ENCODE peak calls at places on chromosomes 12 and 14, in eight cellular contexts. One of them, this sample, is unnamed.

GRCh38 chr14:93040443-93040842 is 75.3 kb downstream of the ITPK1 start:
- DNase-seq in neural crest cell: no peak
- DNase-seq in Panc1: no peak
- DNase-seq in neural progenitor cell: no peak
- DNase-seq in astrocyte of the spinal cord: no peak
- DNase-seq in fibroblast of lung: no peak
- DNase-seq in Calu3: peak; percentile 60
- DNase-seq in MM.1S: no peak
- DNase-seq in this sample: no peak

GRCh38 chr14:63664143-63664460 is 22.4 kb upstream of the WDR89 start:
- DNase-seq in neural crest cell: no peak
- DNase-seq in Panc1: no peak
- DNase-seq in neural progenitor cell: no peak
- DNase-seq in astrocyte of the spinal cord: no peak
- DNase-seq in fibroblast of lung: no peak
- DNase-seq in Calu3: no peak
- DNase-seq in MM.1S: no peak
- DNase-seq in this sample: no peak

GRCh38 chr14:71384007-71384605 is 476.8 kb downstream of the PCNX1 start:
- DNase-seq in neural crest cell: no peak
- DNase-seq in Panc1: no peak
- DNase-seq in neural progenitor cell: no peak
- DNase-seq in astrocyte of the spinal cord: no peak
- DNase-seq in fibroblast of lung: no peak
- DNase-seq in Calu3: no peak
- DNase-seq in MM.1S: no peak
- DNase-seq in this sample: no peak

GRCh38 chr12:108112815-108113556 is 16.1 kb upstream of the WSCD2 start:
- DNase-seq in neural crest cell: no peak
- DNase-seq in Panc1: no peak
- DNase-seq in neural progenitor cell: peak; percentile 63
- DNase-seq in astrocyte of the spinal cord: no peak
- DNase-seq in fibroblast of lung: no peak
- DNase-seq in Calu3: no peak
- DNase-seq in MM.1S: no peak
- DNase-seq in this sample: peak; percentile 54

GRCh38 chr12:12722351-12723146 is 5.4 kb downstream of the CDKN1B start:
- DNase-seq in neural crest cell: no peak
- DNase-seq in Panc1: no peak
- DNase-seq in neural progenitor cell: no peak
- DNase-seq in astrocyte of the spinal cord: peak; percentile 85
- DNase-seq in fibroblast of lung: peak; percentile 70
- DNase-seq in Calu3: no peak
- DNase-seq in MM.1S: peak; percentile 85
- DNase-seq in this sample: no peak

GRCh38 chr12:11719678-11720099 is 70.2 kb downstream of the ETV6 start:
- DNase-seq in neural crest cell: no peak
- DNase-seq in Panc1: no peak
- DNase-seq in neural progenitor cell: no peak
- DNase-seq in astrocyte of the spinal cord: peak; percentile 94
- DNase-seq in fibroblast of lung: peak; percentile 75
- DNase-seq in Calu3: peak; percentile 40
- DNase-seq in MM.1S: no peak
- DNase-seq in this sample: no peak

GRCh38 chr12:121800694-121801600 is 2.9 kb upstream of the SETD1B start:
- DNase-seq in neural crest cell: peak; percentile 57
- DNase-seq in Panc1: no peak
- DNase-seq in neural progenitor cell: peak; percentile 89
- DNase-seq in astrocyte of the spinal cord: peak; percentile 86
- DNase-seq in fibroblast of lung: peak; percentile 86
- DNase-seq in Calu3: peak; percentile 69
- DNase-seq in MM.1S: peak; percentile 42
- DNase-seq in this sample: no peak

GRCh38 chr12:109670647-109671046 is 43.0 kb upstream of the FAM222A start:
- DNase-seq in neural crest cell: no peak
- DNase-seq in Panc1: no peak
- DNase-seq in neural progenitor cell: peak; percentile 41
- DNase-seq in astrocyte of the spinal cord: no peak
- DNase-seq in fibroblast of lung: no peak
- DNase-seq in Calu3: no peak
- DNase-seq in MM.1S: no peak
- DNase-seq in this sample: no peak

GRCh38 chr12:14928946-14929345 is 9.4 kb downstream of the ERP27 start:
- DNase-seq in neural crest cell: no peak
- DNase-seq in Panc1: no peak
- DNase-seq in neural progenitor cell: no peak
- DNase-seq in astrocyte of the spinal cord: no peak
- DNase-seq in fibroblast of lung: no peak
- DNase-seq in Calu3: peak; percentile 72
- DNase-seq in MM.1S: no peak
- DNase-seq in this sample: peak; percentile 55

GRCh38 chr14:93023039-93023438 is 92.7 kb downstream of the ITPK1 start:
- DNase-seq in neural crest cell: no peak
- DNase-seq in Panc1: no peak
- DNase-seq in neural progenitor cell: no peak
- DNase-seq in astrocyte of the spinal cord: no peak
- DNase-seq in fibroblast of lung: no peak
- DNase-seq in Calu3: no peak
- DNase-seq in MM.1S: no peak
- DNase-seq in this sample: no peak

GRCh38 chr14:85587152-85587697 is 57.3 kb downstream of the FLRT2 start:
- DNase-seq in neural crest cell: no peak
- DNase-seq in Panc1: no peak
- DNase-seq in neural progenitor cell: no peak
- DNase-seq in astrocyte of the spinal cord: peak; percentile 78
- DNase-seq in fibroblast of lung: peak; percentile 81
- DNase-seq in Calu3: no peak
- DNase-seq in MM.1S: peak; percentile 32
- DNase-seq in this sample: no peak

GRCh38 chr14:68193970-68194634 is 374.5 kb downstream of the RAD51B start:
- DNase-seq in neural crest cell: no peak
- DNase-seq in Panc1: no peak
- DNase-seq in neural progenitor cell: no peak
- DNase-seq in astrocyte of the spinal cord: no peak
- DNase-seq in fibroblast of lung: peak; percentile 42
- DNase-seq in Calu3: no peak
- DNase-seq in MM.1S: no peak
- DNase-seq in this sample: no peak

GRCh38 chr12:44842669-44843068 is 33.4 kb downstream of the NELL2 start:
- DNase-seq in neural crest cell: no peak
- DNase-seq in Panc1: no peak
- DNase-seq in neural progenitor cell: no peak
- DNase-seq in astrocyte of the spinal cord: no peak
- DNase-seq in fibroblast of lung: no peak
- DNase-seq in Calu3: no peak
- DNase-seq in MM.1S: no peak
- DNase-seq in this sample: no peak

GRCh38 chr12:109731231-109731731 is 17.7 kb downstream of the FAM222A start:
- DNase-seq in neural crest cell: no peak
- DNase-seq in Panc1: no peak
- DNase-seq in neural progenitor cell: no peak
- DNase-seq in astrocyte of the spinal cord: no peak
- DNase-seq in fibroblast of lung: no peak
- DNase-seq in Calu3: no peak
- DNase-seq in MM.1S: no peak
- DNase-seq in this sample: no peak

GRCh38 chr12:98559666-98560065 is 33.8 kb upstream of the SLC25A3 start:
- DNase-seq in neural crest cell: no peak
- DNase-seq in Panc1: no peak
- DNase-seq in neural progenitor cell: no peak
- DNase-seq in astrocyte of the spinal cord: no peak
- DNase-seq in fibroblast of lung: no peak
- DNase-seq in Calu3: no peak
- DNase-seq in MM.1S: no peak
- DNase-seq in this sample: no peak

GRCh38 chr12:95836185-95836609 is 22.6 kb upstream of the SNRPF start:
- DNase-seq in neural crest cell: no peak
- DNase-seq in Panc1: no peak
- DNase-seq in neural progenitor cell: no peak
- DNase-seq in astrocyte of the spinal cord: peak; percentile 72
- DNase-seq in fibroblast of lung: peak; percentile 35
- DNase-seq in Calu3: no peak
- DNase-seq in MM.1S: no peak
- DNase-seq in this sample: no peak

GRCh38 chr12:128617304-128617833 is 206.4 kb downstream of the SLC15A4 start:
- DNase-seq in neural crest cell: no peak
- DNase-seq in Panc1: no peak
- DNase-seq in neural progenitor cell: no peak
- DNase-seq in astrocyte of the spinal cord: no peak
- DNase-seq in fibroblast of lung: no peak
- DNase-seq in Calu3: no peak
- DNase-seq in MM.1S: no peak
- DNase-seq in this sample: no peak

GRCh38 chr14:91980157-91980556 is 32.7 kb upstream of the FBLN5 start:
- DNase-seq in neural crest cell: no peak
- DNase-seq in Panc1: peak; percentile 71
- DNase-seq in neural progenitor cell: no peak
- DNase-seq in astrocyte of the spinal cord: peak; percentile 89
- DNase-seq in fibroblast of lung: peak; percentile 88
- DNase-seq in Calu3: no peak
- DNase-seq in MM.1S: no peak
- DNase-seq in this sample: no peak

DNA sequence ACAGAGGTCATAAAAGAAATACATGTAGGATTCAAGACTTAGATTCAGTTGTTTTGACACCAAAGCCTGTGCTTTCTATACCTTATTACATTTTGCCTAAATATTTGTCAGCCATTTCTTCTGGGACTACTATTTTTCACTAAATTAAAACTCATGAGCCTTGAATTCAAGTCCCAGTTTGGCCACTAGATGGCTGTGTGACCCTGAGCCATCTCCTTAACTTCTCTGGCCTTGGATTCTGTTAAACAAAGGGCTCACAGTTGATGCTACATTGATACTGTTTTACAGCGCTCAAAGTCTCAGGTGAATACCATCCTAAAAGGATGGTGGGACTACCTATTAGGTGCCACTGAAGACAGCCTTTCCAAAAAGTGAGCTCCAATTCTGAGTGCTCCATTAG is 39.6 kb upstream of the CCDC198 start:
- DNase-seq in neural crest cell: no peak
- DNase-seq in Panc1: peak; percentile 27
- DNase-seq in neural progenitor cell: peak; percentile 61
- DNase-seq in astrocyte of the spinal cord: peak; percentile 16
- DNase-seq in fibroblast of lung: peak; percentile 4
- DNase-seq in Calu3: peak; percentile 28
- DNase-seq in MM.1S: peak; percentile 23
- DNase-seq in this sample: no peak
- TF ChIP-seq CTCF in neural crest cell: peak; percentile 57
- TF ChIP-seq CTCF in Panc1: peak; percentile 61
- TF ChIP-seq CTCF in neural progenitor cell: peak; percentile 69
- TF ChIP-seq CTCF in astrocyte of the spinal cord: peak; percentile 26
- TF ChIP-seq CTCF in fibroblast of lung: peak; percentile 19
- TF ChIP-seq CTCF in Calu3: peak; percentile 57
- TF ChIP-seq CTCF in MM.1S: peak; percentile 42
- TF ChIP-seq CTCF in this sample: no peak

DNA sequence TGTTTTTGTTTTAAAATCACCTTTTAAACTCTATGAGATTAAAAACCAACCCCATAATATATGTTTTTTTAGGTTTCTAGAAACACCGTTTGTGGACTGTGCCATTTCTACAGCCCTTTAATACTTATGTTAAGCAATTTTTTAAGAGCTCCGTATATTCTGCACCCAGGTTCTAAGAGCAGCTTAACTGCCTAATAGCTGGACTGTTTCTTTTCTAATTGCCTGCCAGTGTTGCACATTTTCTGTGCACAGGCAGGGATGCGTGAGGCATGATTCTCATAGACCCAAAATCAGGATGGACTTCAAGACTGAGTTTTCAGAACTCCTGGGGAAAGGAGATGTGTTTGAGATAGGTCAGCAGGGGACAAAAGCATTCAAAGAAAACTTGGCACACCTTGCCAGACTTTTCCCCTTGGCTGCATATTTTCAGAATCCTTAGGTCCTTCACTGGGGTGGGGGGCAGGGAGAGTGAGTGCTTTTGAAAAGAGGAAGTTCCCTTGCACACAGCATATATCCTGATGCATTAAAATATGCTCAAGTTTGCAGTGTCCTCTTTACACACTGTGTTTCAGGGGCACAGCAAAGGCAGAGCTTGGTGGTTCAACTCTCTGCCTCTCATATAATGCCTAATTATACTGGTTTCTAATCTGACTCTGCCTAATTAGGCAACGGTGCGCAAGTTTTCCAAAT is 27.9 kb downstream of the TMEM30B start:
- DNase-seq in neural crest cell: no peak
- DNase-seq in Panc1: no peak
- DNase-seq in neural progenitor cell: no peak
- DNase-seq in astrocyte of the spinal cord: no peak
- DNase-seq in fibroblast of lung: no peak
- DNase-seq in Calu3: no peak
- DNase-seq in MM.1S: no peak
- DNase-seq in this sample: no peak
- TF ChIP-seq CTCF in neural crest cell: no peak
- TF ChIP-seq CTCF in Panc1: peak; percentile 51
- TF ChIP-seq CTCF in neural progenitor cell: no peak
- TF ChIP-seq CTCF in astrocyte of the spinal cord: no peak
- TF ChIP-seq CTCF in fibroblast of lung: no peak
- TF ChIP-seq CTCF in Calu3: no peak
- TF ChIP-seq CTCF in MM.1S: no peak
- TF ChIP-seq CTCF in this sample: no peak

GRCh38 chr14:58898655-58899316 is 261.0 kb downstream of the DACT1 start:
- DNase-seq in neural crest cell: no peak
- DNase-seq in Panc1: no peak
- DNase-seq in neural progenitor cell: no peak
- DNase-seq in astrocyte of the spinal cord: peak; percentile 92
- DNase-seq in fibroblast of lung: peak; percentile 89
- DNase-seq in Calu3: no peak
- DNase-seq in MM.1S: no peak
- DNase-seq in this sample: no peak
- TF ChIP-seq CTCF in neural crest cell: no peak
- TF ChIP-seq CTCF in Panc1: no peak
- TF ChIP-seq CTCF in neural progenitor cell: no peak
- TF ChIP-seq CTCF in astrocyte of the spinal cord: no peak
- TF ChIP-seq CTCF in fibroblast of lung: no peak
- TF ChIP-seq CTCF in Calu3: no peak
- TF ChIP-seq CTCF in MM.1S: no peak
- TF ChIP-seq CTCF in this sample: no peak

GRCh38 chr12:5988659-5989116 is 43.6 kb upstream of the ANO2 start:
- DNase-seq in neural crest cell: peak; percentile 80
- DNase-seq in Panc1: peak; percentile 42
- DNase-seq in neural progenitor cell: peak; percentile 91
- DNase-seq in astrocyte of the spinal cord: peak; percentile 69
- DNase-seq in fibroblast of lung: peak; percentile 75
- DNase-seq in Calu3: peak; percentile 84
- DNase-seq in MM.1S: peak; percentile 79
- DNase-seq in this sample: peak; percentile 64

GRCh38 chr12:5988088-5988487 is 43.0 kb upstream of the ANO2 start:
- DNase-seq in neural crest cell: no peak
- DNase-seq in Panc1: no peak
- DNase-seq in neural progenitor cell: no peak
- DNase-seq in astrocyte of the spinal cord: no peak
- DNase-seq in fibroblast of lung: no peak
- DNase-seq in Calu3: no peak
- DNase-seq in MM.1S: no peak
- DNase-seq in this sample: no peak

GRCh38 chr12:5985471-5985870 is 40.4 kb upstream of the ANO2 start:
- DNase-seq in neural crest cell: no peak
- DNase-seq in Panc1: no peak
- DNase-seq in neural progenitor cell: peak; percentile 48
- DNase-seq in astrocyte of the spinal cord: no peak
- DNase-seq in fibroblast of lung: no peak
- DNase-seq in Calu3: no peak
- DNase-seq in MM.1S: no peak
- DNase-seq in this sample: no peak

GRCh38 chr12:5989621-5990020 is 44.6 kb upstream of the ANO2 start:
- DNase-seq in neural crest cell: no peak
- DNase-seq in Panc1: no peak
- DNase-seq in neural progenitor cell: no peak
- DNase-seq in astrocyte of the spinal cord: no peak
- DNase-seq in fibroblast of lung: no peak
- DNase-seq in Calu3: no peak
- DNase-seq in MM.1S: no peak
- DNase-seq in this sample: no peak

GRCh38 chr12:5987573-5987972 is 42.5 kb upstream of the ANO2 start:
- DNase-seq in neural crest cell: no peak
- DNase-seq in Panc1: no peak
- DNase-seq in neural progenitor cell: no peak
- DNase-seq in astrocyte of the spinal cord: no peak
- DNase-seq in fibroblast of lung: no peak
- DNase-seq in Calu3: no peak
- DNase-seq in MM.1S: no peak
- DNase-seq in this sample: no peak
- TF ChIP-seq CTCF in neural crest cell: no peak
- TF ChIP-seq CTCF in Panc1: no peak
- TF ChIP-seq CTCF in neural progenitor cell: no peak
- TF ChIP-seq CTCF in astrocyte of the spinal cord: no peak
- TF ChIP-seq CTCF in fibroblast of lung: no peak
- TF ChIP-seq CTCF in Calu3: no peak
- TF ChIP-seq CTCF in MM.1S: no peak
- TF ChIP-seq CTCF in this sample: no peak

This sample was measured in mesothelial cell of epicardium.